ENCODE peak calls at places on chromosomes 16 and 17, in six cellular contexts. M is adrenal gland, D is HAP-1, B is lower leg skin, K is aorta, V is tibial artery. Z is an unnamed sample.

GRCh38 chr17:4247981-4248388 is 15.8 kb downstream of the ANKFY1 start:
- DNase-seq in K (no peak), V (no peak), D (no peak), B (no peak), M (peak), Z (peak)

GRCh38 chr17:17070931-17071330 is 28.7 kb downstream of the MPRIP start:
- DNase-seq in M (no peak), K (no peak), V (peak), B (peak), D (no peak), Z (no peak)

GRCh38 chr16:5450435-5451104 is 353.0 kb upstream of the EEF2KMT start:
- DNase-seq in D (no peak), M (no peak), V (no peak), K (no peak), B (peak), Z (no peak)

GRCh38 chr16:63735456-63735855 is 1386.4 kb downstream of the CDH11 start:
- DNase-seq in V (no peak), M (no peak), K (no peak), B (no peak), D (no peak), Z (no peak)

GRCh38 chr16:53094013-53094630 is 39.3 kb downstream of the CHD9 start:
- DNase-seq in M (peak), B (peak), D (no peak), V (peak), K (peak), Z (peak)

GRCh38 chr16:29961479-29962343 is at the start of gene TMEM219:
- DNase-seq in K (peak), D (peak), M (peak), B (peak), V (peak), Z (peak)

GRCh38 chr17:50356892-50357510 is 11.1 kb downstream of the XYLT2 start:
- DNase-seq in K (peak), V (no peak), B (peak), D (no peak), M (peak), Z (no peak)

GRCh38 chr17:17343896-17344506 is 40.8 kb downstream of the NT5M start:
- DNase-seq in B (peak), D (no peak), K (peak), V (no peak), M (no peak), Z (no peak)

GRCh38 chr16:85902366-85903155 is 3.6 kb downstream of the IRF8 start:
- DNase-seq in B (no peak), M (no peak), K (peak), V (no peak), D (no peak), Z (no peak)

GRCh38 chr16:70428178-70428998 is 10.5 kb downstream of the ST3GAL2 start:
- DNase-seq in V (peak), B (peak), K (peak), M (peak), D (peak), Z (peak)

GRCh38 chr16:89411335-89411850 is 79.0 kb downstream of the ANKRD11 start:
- DNase-seq in M (no peak), K (no peak), V (no peak), B (no peak), D (no peak), Z (no peak)
- H3K4me3 ChIP-seq in M (no peak), K (no peak), V (no peak), B (no peak), D (no peak), Z (no peak)

DNA sequence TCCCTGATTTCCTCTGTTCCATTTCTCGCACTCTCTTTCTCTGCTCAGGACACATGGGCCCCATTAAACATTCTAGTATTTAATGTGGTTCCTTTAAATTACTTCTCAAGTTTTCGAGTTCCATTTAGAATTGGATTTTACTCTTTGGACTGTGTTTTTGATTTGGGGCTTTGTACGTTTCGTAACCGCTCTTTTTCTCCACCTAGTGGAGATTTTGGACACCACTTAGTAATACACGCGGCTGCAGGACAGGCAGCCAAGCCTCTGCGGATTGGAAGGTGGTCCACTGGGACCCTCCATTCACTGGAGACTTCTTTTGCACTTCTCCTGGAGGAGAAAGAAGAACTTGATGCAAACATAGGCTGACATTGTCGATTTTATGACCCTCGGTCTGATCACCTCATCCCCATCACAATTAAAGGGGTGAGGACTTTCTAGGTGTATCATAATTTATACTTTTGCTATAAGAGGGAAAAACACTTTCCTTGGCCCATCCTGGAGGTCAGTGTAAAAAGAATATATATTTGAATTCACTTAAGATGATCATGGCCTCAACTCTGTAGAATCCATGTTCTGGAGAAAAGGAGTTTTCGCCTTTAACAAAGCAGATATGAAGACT is 85.8 kb downstream of the NOG start:
- DNase-seq in D (peak), B (no peak), K (no peak), V (no peak), M (no peak), Z (peak)
- H3K4me3 ChIP-seq in D (no peak), B (no peak), K (no peak), V (no peak), M (no peak), Z (peak)

DNA sequence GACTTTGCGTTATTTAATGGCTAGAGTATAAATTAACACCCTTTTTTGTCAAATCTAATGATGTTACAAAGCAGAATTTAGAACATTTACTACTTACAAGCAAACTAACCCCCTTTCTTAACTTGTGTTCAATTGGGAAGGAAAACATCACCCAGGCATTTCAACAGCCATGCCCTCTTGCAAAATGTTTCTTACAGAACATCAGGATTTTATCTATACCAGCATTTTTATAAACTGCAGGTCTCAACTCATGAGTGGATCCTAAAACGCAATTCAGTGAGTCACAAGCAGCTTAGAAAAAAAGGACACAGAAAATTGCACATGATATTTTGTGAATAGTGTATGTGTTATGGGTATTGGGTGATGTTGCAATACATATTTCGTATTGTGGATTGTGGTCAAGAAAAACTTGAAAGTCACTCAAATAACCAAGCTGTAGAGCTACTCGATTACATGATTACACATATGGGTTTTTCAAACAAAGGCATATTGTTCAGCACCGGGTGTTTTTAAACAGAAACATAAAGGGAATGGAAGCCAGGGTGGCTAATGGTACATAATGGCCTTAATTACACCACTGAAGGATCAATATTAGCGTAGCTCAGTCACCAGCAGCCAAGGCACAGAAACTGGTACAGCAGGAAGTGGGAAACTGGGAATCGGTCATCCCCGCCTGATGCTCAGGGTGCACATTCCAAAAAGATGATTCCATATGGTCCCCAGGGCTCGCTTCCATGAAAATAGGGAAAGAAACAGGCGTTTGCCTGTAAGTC is 1.4 kb downstream of the WIPI1 start:
- DNase-seq in M (no peak), B (no peak), V (no peak), K (no peak), D (no peak), Z (peak)
- H3K4me3 ChIP-seq in M (peak), B (no peak), V (peak), K (peak), D (peak), Z (peak)

GRCh38 chr17:61496957-61497653 is 44.9 kb downstream of the TBX4 start:
- DNase-seq in V (no peak), M (no peak), K (no peak), D (no peak), B (no peak), Z (no peak)

GRCh38 chr17:61494325-61495160 is 42.3 kb downstream of the TBX4 start:
- DNase-seq in D (no peak), K (no peak), M (no peak), B (no peak), V (no peak), Z (no peak)

GRCh38 chr17:61492759-61493526 is 40.7 kb downstream of the TBX4 start:
- DNase-seq in M (no peak), K (no peak), V (no peak), B (no peak), D (no peak), Z (no peak)

GRCh38 chr17:61496174-61496956 is 44.1 kb downstream of the TBX4 start:
- DNase-seq in K (no peak), V (no peak), M (no peak), B (no peak), D (no peak), Z (no peak)

GRCh38 chr17:61495161-61495857 is 43.1 kb downstream of the TBX4 start:
- DNase-seq in B (no peak), D (no peak), V (no peak), K (no peak), M (peak), Z (no peak)
- H3K4me3 ChIP-seq in B (no peak), D (no peak), V (no peak), K (no peak), M (no peak), Z (no peak)

GRCh38 chr17:46836500-46836899 is 14.9 kb upstream of the WNT9B start:
- DNase-seq in V (no peak), B (no peak), D (no peak), K (no peak), M (no peak), Z (no peak)

GRCh38 chr17:46839211-46839610 is 12.2 kb upstream of the WNT9B start:
- DNase-seq in D (no peak), K (no peak), M (no peak), V (no peak), B (no peak), Z (no peak)

GRCh38 chr17:46837521-46837920 is 13.9 kb upstream of the WNT9B start:
- DNase-seq in V (no peak), D (no peak), B (no peak), M (no peak), K (no peak), Z (no peak)

GRCh38 chr17:46842835-46843234 is 8.5 kb upstream of the WNT9B start:
- DNase-seq in V (no peak), B (no peak), M (no peak), K (no peak), D (no peak), Z (no peak)

GRCh38 chr17:46841561-46842379 is 9.6 kb upstream of the WNT9B start:
- DNase-seq in V (no peak), B (no peak), D (no peak), K (no peak), M (peak), Z (no peak)
- H3K4me3 ChIP-seq in V (no peak), B (no peak), D (no peak), K (no peak), M (no peak), Z (no peak)

GRCh38 chr17:40290629-40291296 is 3.1 kb downstream of the CDC6 start:
- DNase-seq in B (peak), V (peak), M (peak), K (no peak), D (peak), Z (peak)
- H3K4me3 ChIP-seq in B (no peak), V (no peak), M (no peak), K (no peak), D (no peak), Z (no peak)

DNA sequence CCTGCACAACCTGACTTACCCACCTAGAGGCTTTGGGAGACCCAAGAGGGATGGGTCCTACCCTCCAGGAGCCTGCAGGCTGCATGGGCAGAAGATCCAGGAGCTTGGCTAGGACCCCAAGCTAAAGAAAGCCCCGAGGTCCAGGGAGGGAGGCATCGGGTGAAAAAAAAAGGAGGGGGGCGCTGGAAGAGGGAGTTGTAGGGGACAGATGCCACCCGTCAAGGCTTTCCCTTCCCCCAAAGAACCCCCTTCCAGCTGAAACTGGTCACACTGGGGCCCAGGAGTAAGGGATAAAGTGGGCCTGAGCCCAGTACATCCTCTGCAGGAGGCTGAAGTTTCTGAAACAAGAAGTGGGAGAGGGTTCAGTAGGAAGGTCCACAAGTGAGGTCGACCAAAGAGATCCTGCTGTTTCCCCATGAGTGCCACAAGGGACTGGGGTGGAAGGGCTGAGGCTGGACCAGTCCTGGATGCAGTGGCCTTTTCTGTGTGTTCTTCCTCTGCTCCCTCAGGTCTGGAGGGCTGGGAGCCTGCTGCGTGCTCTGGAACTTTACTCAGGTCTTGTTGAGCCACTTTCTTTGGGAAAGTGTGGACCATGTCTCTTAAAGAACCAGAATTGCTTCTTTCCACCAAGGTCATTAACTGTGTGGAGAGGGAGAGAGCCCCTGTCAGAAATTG is 14.2 kb upstream of the CBFB start:
- DNase-seq in K (peak), B (no peak), M (no peak), V (no peak), D (no peak), Z (no peak)
- H3K4me3 ChIP-seq in K (peak), B (no peak), M (no peak), V (peak), D (peak), Z (no peak)

GRCh38 chr17:78357687-78358537 is 2.0 kb downstream of the SOCS3 start:
- DNase-seq in D (no peak), M (no peak), B (no peak), K (no peak), V (no peak), Z (no peak)

GRCh38 chr17:78355701-78356100 is 4.2 kb downstream of the SOCS3 start:
- DNase-seq in V (no peak), D (no peak), K (no peak), B (no peak), M (no peak), Z (no peak)

GRCh38 chr17:78355045-78355641 is 4.7 kb downstream of the SOCS3 start:
- DNase-seq in B (no peak), V (no peak), D (no peak), K (no peak), M (no peak), Z (no peak)

GRCh38 chr17:78357177-78357586 is 2.7 kb downstream of the SOCS3 start:
- DNase-seq in B (no peak), V (no peak), K (peak), M (peak), D (no peak), Z (no peak)

DNA sequence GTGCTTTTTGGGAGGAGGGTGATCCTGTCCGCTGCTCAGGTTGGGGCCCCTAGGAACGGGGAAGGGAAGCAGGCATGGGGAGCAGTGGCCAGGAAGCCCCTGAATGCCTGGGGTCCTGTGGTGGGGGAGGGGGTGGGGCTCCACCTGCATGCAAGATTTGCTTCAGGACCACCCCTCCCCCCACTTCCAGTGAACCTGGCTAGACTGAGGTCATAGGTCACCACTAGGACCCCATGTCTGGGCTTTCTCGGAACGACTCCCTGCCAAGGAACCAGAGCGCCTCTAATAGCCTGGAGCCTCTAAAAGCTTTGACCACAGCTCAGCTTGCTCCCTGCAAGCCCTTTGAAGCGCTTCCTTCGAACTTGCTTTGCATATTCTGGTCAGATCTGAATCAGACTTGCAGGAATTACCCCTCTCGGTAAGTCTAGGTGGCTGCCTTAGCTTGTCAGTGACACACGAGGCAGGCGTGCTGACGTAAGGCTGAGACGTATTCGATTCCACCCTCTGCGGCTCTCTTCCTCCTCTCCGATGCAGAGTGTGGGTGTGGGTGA is 3.6 kb downstream of the SOCS3 start:
- DNase-seq in K (no peak), D (no peak), M (peak), V (no peak), B (no peak), Z (peak)
- H3K4me3 ChIP-seq in K (no peak), D (no peak), M (no peak), V (no peak), B (no peak), Z (no peak)

Z was measured in bronchial epithelial cell.